ENCODE peak calls at places on chromosome 10, in four cellular contexts. Q is DMS153, W is posterior cingulate gyrus, U is pulmonary artery endothelial cell. D is an unnamed sample.

GRCh38 chr10:72008096-72008933 is 44.1 kb downstream of the CHST3 start:
- DNase-seq in Q (no peak), W (no peak), U (no peak), D (no peak)

GRCh38 chr10:3850999-3851937 is 66.3 kb upstream of the KLF6 start:
- DNase-seq in Q (no peak), W (no peak), U (no peak), D (no peak)

GRCh38 chr10:63788152-63788821 is 267.1 kb downstream of the REEP3 start:
- DNase-seq in Q (no peak), W (no peak), U (no peak), D (no peak)

GRCh38 chr10:30111340-30111980 is 52.1 kb upstream of the JCAD start:
- DNase-seq in Q (no peak), W (no peak), U (peak; percentile 83), D (no peak)

GRCh38 chr10:93485690-93486089 is 3.6 kb upstream of the MYOF start:
- DNase-seq in Q (no peak), W (no peak), U (no peak), D (no peak)

GRCh38 chr10:106424076-106424475 is 740.4 kb downstream of the SORCS1 start:
- DNase-seq in Q (no peak), W (no peak), U (no peak), D (no peak)

GRCh38 chr10:88091490-88092061 is 228.2 kb downstream of the PTEN start:
- DNase-seq in Q (no peak), W (no peak), U (no peak), D (no peak)

GRCh38 chr10:33193867-33194521 is 140.5 kb downstream of the NRP1 start:
- DNase-seq in Q (no peak), W (no peak), U (no peak), D (no peak)

GRCh38 chr10:26805567-26806245 is 55.1 kb downstream of the ABI1 start:
- DNase-seq in Q (no peak), W (no peak), U (no peak), D (no peak)

GRCh38 chr10:104208730-104209129 is 23.4 kb downstream of the CFAP43 start:
- DNase-seq in Q (no peak), W (no peak), U (no peak), D (no peak)

GRCh38 chr10:132538031-132538789 is 623 bp downstream of the INPP5A start:
- DNase-seq in Q (no peak), W (no peak), U (no peak), D (no peak)

GRCh38 chr10:117222552-117223412 is 18.1 kb upstream of the SLC18A2 start:
- DNase-seq in Q (peak; percentile 35), W (no peak), U (no peak), D (no peak)

GRCh38 chr10:52479567-52479966 is 165.5 kb downstream of the DKK1 start:
- DNase-seq in Q (no peak), W (no peak), U (peak; percentile 50), D (no peak)